ENCODE peak calls at places on chromosome 13, in six cellular contexts. U is right lobe of liver; F is CD4-positive, alpha-beta T cell; N is GM06990; Z is mammary epithelial cell; Y is spleen. O is an unnamed sample.

GRCh38 chr13:75418997-75419396 is 63.0 kb downstream of the TBC1D4 start:
- DNase-seq in U (no peak), F (no peak), N (no peak), Z (no peak), Y (no peak), O (no peak)

GRCh38 chr13:99028890-99029289 is 51.0 kb upstream of the DOCK9 start:
- DNase-seq in U (no peak), F (peak; percentile 17), N (no peak), Z (no peak), Y (no peak), O (no peak)

GRCh38 chr13:25662516-25662915 is 290.7 kb downstream of the ATP8A2 start:
- DNase-seq in U (no peak), F (no peak), N (no peak), Z (no peak), Y (no peak), O (no peak)

GRCh38 chr13:85651440-85651839 is 147.8 kb downstream of the SLITRK6 start:
- DNase-seq in U (no peak), F (no peak), N (no peak), Z (peak; percentile 90), Y (no peak), O (no peak)

GRCh38 chr13:70407486-70407885 is 299.2 kb upstream of the KLHL1 start:
- DNase-seq in U (no peak), F (no peak), N (no peak), Z (no peak), Y (no peak), O (no peak)

GRCh38 chr13:100235311-100235901 is 146.5 kb downstream of the PCCA start:
- DNase-seq in U (no peak), F (no peak), N (no peak), Z (peak; percentile 28), Y (no peak), O (peak; percentile 29)

GRCh38 chr13:95288899-95289500 is 12.3 kb downstream of the ABCC4 start:
- DNase-seq in U (no peak), F (no peak), N (no peak), Z (no peak), Y (no peak), O (no peak)

GRCh38 chr13:52644108-52644507 is 1.9 kb downstream of the HNRNPA1L2 start:
- DNase-seq in U (no peak), F (no peak), N (no peak), Z (no peak), Y (no peak), O (no peak)

GRCh38 chr13:89066868-89067466 is 1395.8 kb downstream of the SLITRK5 start:
- DNase-seq in U (no peak), F (no peak), N (no peak), Z (peak; percentile 19), Y (no peak), O (peak; percentile 14)

GRCh38 chr13:101423872-101424271 is 7.6 kb upstream of the NALCN start:
- DNase-seq in U (no peak), F (no peak), N (no peak), Z (no peak), Y (no peak), O (no peak)

GRCh38 chr13:54989418-54989817 is 1960.8 kb downstream of the OLFM4 start:
- DNase-seq in U (no peak), F (no peak), N (no peak), Z (no peak), Y (no peak), O (no peak)

GRCh38 chr13:91572944-91573535 is 174.6 kb downstream of the GPC5 start:
- DNase-seq in U (no peak), F (no peak), N (no peak), Z (no peak), Y (no peak), O (no peak)

GRCh38 chr13:114025432-114026127 is 51.7 kb upstream of the C13orf46 start:
- DNase-seq in U (no peak), F (no peak), N (peak; percentile 55), Z (no peak), Y (no peak), O (no peak)

GRCh38 chr13:106161186-106161585 is 374.3 kb downstream of the EFNB2 start:
- DNase-seq in U (no peak), F (no peak), N (no peak), Z (no peak), Y (no peak), O (no peak)

GRCh38 chr13:112711528-112712265 is 21.9 kb downstream of the ATP11A start:
- DNase-seq in U (peak; percentile 73), F (no peak), N (no peak), Z (peak; percentile 89), Y (peak; percentile 82), O (peak; percentile 31)

GRCh38 chr13:44818428-44818827 is 170.8 kb downstream of the NUFIP1 start:
- DNase-seq in U (no peak), F (no peak), N (no peak), Z (peak; percentile 16), Y (no peak), O (no peak)

GRCh38 chr13:51000058-51000457 is 90.5 kb downstream of the RNASEH2B start:
- DNase-seq in U (no peak), F (no peak), N (no peak), Z (no peak), Y (no peak), O (no peak)

GRCh38 chr13:45834411-45834994 is 17.1 kb downstream of the SIAH3 start:
- DNase-seq in U (no peak), F (no peak), N (no peak), Z (no peak), Y (no peak), O (no peak)

GRCh38 chr13:111245781-111246384 is 74.6 kb upstream of the TEX29 start:
- DNase-seq in U (no peak), F (no peak), N (no peak), Z (peak; percentile 37), Y (no peak), O (no peak)

GRCh38 chr13:84903391-84903790 is 895.8 kb downstream of the SLITRK6 start:
- DNase-seq in U (no peak), F (no peak), N (no peak), Z (no peak), Y (no peak), O (no peak)

GRCh38 chr13:112179421-112179820 is 112.5 kb downstream of the SOX1 start:
- DNase-seq in U (peak; percentile 19), F (no peak), N (no peak), Z (no peak), Y (no peak), O (no peak)

GRCh38 chr13:27036236-27036981 is 135.2 kb downstream of the USP12 start:
- DNase-seq in U (no peak), F (no peak), N (no peak), Z (peak; percentile 32), Y (no peak), O (no peak)

GRCh38 chr13:63190219-63190618 is 1774.6 kb upstream of the PCDH20 start:
- DNase-seq in U (no peak), F (no peak), N (no peak), Z (no peak), Y (no peak), O (no peak)

GRCh38 chr13:44116562-44117315 is 237.0 kb downstream of the LACC1 start:
- DNase-seq in U (peak; percentile 58), F (no peak), N (no peak), Z (no peak), Y (no peak), O (no peak)

GRCh38 chr13:77345150-77345780 is 18.4 kb upstream of the MYCBP2 start:
- DNase-seq in U (no peak), F (no peak), N (peak; percentile 57), Z (no peak), Y (no peak), O (no peak)
- TF ChIP-seq CTCF in U (no peak), F (no peak), N (no peak), Z (no peak), Y (no peak), O (no peak)

GRCh38 chr13:33610471-33611015 is 207.4 kb upstream of the RFC3 start:
- DNase-seq in U (peak; percentile 93), F (peak; percentile 42), N (no peak), Z (no peak), Y (peak; percentile 83), O (peak; percentile 20)

GRCh38 chr13:33611016-33611805 is 206.7 kb upstream of the RFC3 start:
- DNase-seq in U (peak; percentile 91), F (no peak), N (no peak), Z (no peak), Y (no peak), O (peak; percentile 36)

GRCh38 chr13:33606692-33607091 is 211.3 kb upstream of the RFC3 start:
- DNase-seq in U (no peak), F (no peak), N (no peak), Z (no peak), Y (no peak), O (peak; percentile 18)
- TF ChIP-seq CTCF in U (no peak), F (no peak), N (no peak), Z (no peak), Y (no peak), O (peak; percentile 29)

DNA sequence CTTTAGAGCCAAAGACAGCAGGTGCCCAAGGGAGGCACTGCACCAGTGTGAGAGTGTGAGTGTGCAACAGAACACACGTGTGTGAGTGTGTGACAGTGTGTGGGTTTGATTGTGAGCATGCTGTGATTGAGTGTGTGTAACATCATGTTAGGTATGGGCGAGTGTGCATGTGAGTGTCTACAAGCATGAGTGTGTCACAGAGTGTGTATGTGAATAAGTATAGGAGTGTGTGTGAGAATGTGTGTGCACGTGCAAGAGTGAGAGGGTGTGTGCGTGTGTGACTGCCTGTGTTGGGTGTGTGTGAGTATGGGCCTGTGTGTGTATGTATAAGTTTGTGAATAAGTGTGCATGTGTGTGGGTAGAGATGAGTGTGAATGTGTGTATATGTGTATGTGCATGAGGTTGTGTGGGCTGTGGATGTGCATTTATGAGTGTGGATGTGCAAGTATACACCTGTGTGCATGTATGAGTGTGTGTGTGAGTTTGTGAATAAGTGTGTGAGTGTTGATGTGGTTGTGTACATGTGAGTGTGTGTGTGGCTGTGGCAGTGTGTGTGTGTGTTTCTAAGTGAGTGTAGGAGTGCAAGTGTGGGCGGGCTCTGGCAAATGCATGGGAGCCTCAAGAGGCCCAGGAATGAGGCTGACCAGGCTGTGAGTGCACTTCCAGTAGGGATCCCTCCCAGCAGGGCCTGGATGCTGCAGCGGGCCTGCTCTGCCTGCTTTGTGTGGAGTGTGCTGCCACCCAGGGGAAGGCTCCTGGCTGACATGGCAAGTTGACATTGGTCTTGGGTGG is 198.4 kb downstream of the COL4A1 start:
- DNase-seq in U (peak; percentile 84), F (no peak), N (no peak), Z (peak; percentile 78), Y (no peak), O (peak; percentile 51)
- TF ChIP-seq CTCF in U (peak; percentile 66), F (no peak), N (peak; percentile 49), Z (peak; percentile 93), Y (no peak), O (peak; percentile 75)

DNA sequence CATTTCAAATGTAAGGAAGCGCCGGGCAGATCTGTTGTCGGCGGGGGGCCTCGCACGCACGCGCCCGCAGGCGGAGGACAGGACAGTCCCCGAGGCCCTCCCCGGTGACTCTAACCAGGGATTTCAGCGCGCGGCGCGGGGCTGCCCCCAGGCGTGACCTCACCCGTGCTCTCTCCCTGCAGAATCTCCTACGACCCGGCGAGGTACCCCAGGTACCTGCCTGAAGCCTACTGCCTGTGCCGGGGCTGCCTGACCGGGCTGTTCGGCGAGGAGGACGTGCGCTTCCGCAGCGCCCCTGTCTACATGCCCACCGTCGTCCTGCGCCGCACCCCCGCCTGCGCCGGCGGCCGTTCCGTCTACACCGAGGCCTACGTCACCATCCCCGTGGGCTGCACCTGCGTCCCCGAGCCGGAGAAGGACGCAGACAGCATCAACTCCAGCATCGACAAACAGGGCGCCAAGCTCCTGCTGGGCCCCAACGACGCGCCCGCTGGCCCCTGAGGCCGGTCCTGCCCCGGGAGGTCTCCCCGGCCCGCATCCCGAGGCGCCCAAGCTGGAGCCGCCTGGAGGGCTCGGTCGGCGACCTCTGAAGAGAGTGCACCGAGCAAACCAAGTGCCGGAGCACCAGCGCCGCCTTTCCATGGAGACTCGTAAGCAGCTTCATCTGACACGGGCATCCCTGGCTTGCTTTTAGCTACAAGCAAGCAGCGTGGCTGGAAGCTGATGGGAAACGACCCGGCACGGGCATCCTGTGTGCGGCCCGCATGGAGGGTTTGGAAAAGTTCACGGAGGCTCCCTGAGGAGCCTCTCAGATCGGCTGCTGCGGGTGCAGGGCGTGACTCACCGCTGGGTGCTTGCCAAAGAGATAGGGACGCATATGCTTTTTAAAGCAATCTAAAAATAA is 18.2 kb downstream of the IL17D start:
- DNase-seq in U (no peak), F (no peak), N (no peak), Z (peak; percentile 31), Y (peak; percentile 69), O (no peak)
- TF ChIP-seq CTCF in U (no peak), F (no peak), N (no peak), Z (peak; percentile 4), Y (no peak), O (no peak)